ENCODE peak calls at places on chromosomes 16 and 17, in nine cellular contexts. E is GM23248; P is NCI-H1417; J is HT-29; O is cardiac fibroblast; A is smooth muscle cell of the brain vasculature; C is GM10248; W is stimulated activated naive CD8-positive, alpha-beta T cell treated with anti-CD3 and anti-CD28 coated beads, Interleukin-15, amount 100 ng/mL, for 72 hours; V is Right ventricle myocardium superior. L is an unnamed sample.

GRCh38 chr17:31582151-31582907 is 190.9 kb downstream of the RAB11FIP4 start:
- DNase-seq in E (peak), P (no peak), J (no peak), O (peak), A (no peak), C (peak), W (no peak), V (peak), L (peak)

GRCh38 chr17:39626171-39626670 is 531 bp upstream of the PPP1R1B start:
- DNase-seq in E (no peak), P (peak), J (no peak), O (no peak), A (no peak), C (no peak), W (no peak), V (no peak), L (no peak)

GRCh38 chr17:64498308-64499203 is 1.7 kb upstream of the POLG2 start:
- DNase-seq in E (peak), P (no peak), J (peak), O (no peak), A (no peak), C (no peak), W (no peak), V (no peak), L (peak)

GRCh38 chr16:81232740-81233367 is 5.6 kb upstream of the BCO1 start:
- DNase-seq in E (no peak), P (no peak), J (no peak), O (no peak), A (no peak), C (no peak), W (no peak), V (no peak), L (no peak)

GRCh38 chr17:6249747-6250146 is 179.6 kb downstream of the WSCD1 start:
- DNase-seq in E (no peak), P (no peak), J (no peak), O (no peak), A (no peak), C (no peak), W (no peak), V (no peak), L (no peak)

GRCh38 chr17:41101586-41102259 is at the start of gene KRTAP4-16:
- DNase-seq in E (no peak), P (no peak), J (no peak), O (no peak), A (no peak), C (no peak), W (no peak), V (no peak), L (no peak)

GRCh38 chr16:57261806-57262205 is 16.7 kb downstream of the ARL2BP start:
- DNase-seq in E (no peak), P (no peak), J (no peak), O (no peak), A (no peak), C (no peak), W (no peak), V (no peak), L (no peak)

GRCh38 chr16:49462356-49462988 is 88.9 kb downstream of the C16orf78 start:
- DNase-seq in E (no peak), P (no peak), J (no peak), O (no peak), A (no peak), C (no peak), W (no peak), V (no peak), L (no peak)

GRCh38 chr17:17347234-17347955 is 44.2 kb downstream of the NT5M start:
- DNase-seq in E (no peak), P (no peak), J (no peak), O (no peak), A (no peak), C (no peak), W (no peak), V (peak), L (no peak)

GRCh38 chr16:50462793-50463507 is 85.2 kb upstream of the NKD1 start:
- DNase-seq in E (no peak), P (no peak), J (no peak), O (no peak), A (no peak), C (no peak), W (no peak), V (no peak), L (no peak)

GRCh38 chr17:67867591-67867990 is 42.3 kb downstream of the BPTF start:
- DNase-seq in E (no peak), P (no peak), J (no peak), O (no peak), A (no peak), C (no peak), W (peak), V (no peak), L (no peak)

GRCh38 chr17:27630607-27631408 is at the start of gene LGALS9:
- DNase-seq in E (peak), P (no peak), J (peak), O (peak), A (no peak), C (peak), W (peak), V (no peak), L (peak)

GRCh38 chr16:80552277-80552676 is 11.5 kb downstream of the DYNLRB2 start:
- DNase-seq in E (no peak), P (no peak), J (no peak), O (no peak), A (no peak), C (no peak), W (no peak), V (no peak), L (no peak)

GRCh38 chr17:50322271-50322670 is 23.7 kb upstream of the XYLT2 start:
- DNase-seq in E (no peak), P (no peak), J (no peak), O (no peak), A (no peak), C (no peak), W (no peak), V (no peak), L (no peak)

GRCh38 chr16:67926181-67926742 is 5.4 kb downstream of the CTRL start:
- DNase-seq in E (no peak), P (peak), J (no peak), O (no peak), A (no peak), C (no peak), W (no peak), V (no peak), L (no peak)

GRCh38 chr17:65627108-65627507 is 65.7 kb upstream of the AXIN2 start:
- DNase-seq in E (no peak), P (no peak), J (peak), O (no peak), A (no peak), C (no peak), W (no peak), V (no peak), L (no peak)

GRCh38 chr17:67818110-67819002 is 6.9 kb upstream of the BPTF start:
- DNase-seq in E (no peak), P (no peak), J (no peak), O (no peak), A (no peak), C (peak), W (no peak), V (no peak), L (no peak)

GRCh38 chr16:78538284-78538683 is 438.8 kb downstream of the WWOX start:
- DNase-seq in E (no peak), P (no peak), J (no peak), O (no peak), A (no peak), C (no peak), W (no peak), V (no peak), L (no peak)

GRCh38 chr16:58306327-58306726 is 11.5 kb upstream of the PRSS54 start:
- DNase-seq in E (peak), P (peak), J (peak), O (peak), A (no peak), C (no peak), W (peak), V (no peak), L (peak)

GRCh38 chr17:67248291-67248690 is 3.3 kb upstream of the HELZ start:
- DNase-seq in E (no peak), P (no peak), J (no peak), O (no peak), A (no peak), C (no peak), W (no peak), V (no peak), L (no peak)

GRCh38 chr17:82228842-82229685 is at the start of gene SLC16A3:
- DNase-seq in E (peak), P (peak), J (peak), O (peak), A (no peak), C (peak), W (peak), V (peak), L (peak)

GRCh38 chr17:44267818-44268490 is at the start of gene SLC4A1:
- DNase-seq in E (no peak), P (no peak), J (no peak), O (no peak), A (no peak), C (no peak), W (no peak), V (no peak), L (no peak)

GRCh38 chr16:79751785-79752184 is 151.2 kb upstream of the MAF start:
- DNase-seq in E (peak), P (no peak), J (no peak), O (peak), A (no peak), C (no peak), W (no peak), V (no peak), L (peak)

GRCh38 chr17:51142597-51142996 is 10.8 kb upstream of the NME1 start:
- DNase-seq in E (no peak), P (no peak), J (no peak), O (no peak), A (no peak), C (no peak), W (no peak), V (no peak), L (no peak)

GRCh38 chr16:80804451-80805383 is at the start of gene CDYL2:
- DNase-seq in E (peak), P (no peak), J (peak), O (peak), A (no peak), C (peak), W (peak), V (peak), L (no peak)

GRCh38 chr17:66652840-66653507 is 181.9 kb upstream of the CACNG5 start:
- DNase-seq in E (peak), P (no peak), J (no peak), O (no peak), A (no peak), C (no peak), W (no peak), V (no peak), L (no peak)

GRCh38 chr16:84065536-84066132 is 23.0 kb upstream of the SLC38A8 start:
- DNase-seq in E (peak), P (peak), J (peak), O (peak), A (peak), C (no peak), W (no peak), V (no peak), L (peak)

GRCh38 chr16:85612191-85612800 is 826 bp upstream of the GSE1 start:
- DNase-seq in E (peak), P (peak), J (peak), O (peak), A (no peak), C (peak), W (peak), V (peak), L (peak)

GRCh38 chr17:79913451-79913850 is 74.2 kb upstream of the CBX4 start:
- DNase-seq in E (no peak), P (no peak), J (no peak), O (no peak), A (no peak), C (no peak), W (no peak), V (no peak), L (no peak)

GRCh38 chr17:48915459-48916282 is 7.5 kb downstream of the UBE2Z start:
- DNase-seq in E (peak), P (no peak), J (no peak), O (peak), A (peak), C (peak), W (peak), V (no peak), L (peak)

GRCh38 chr17:7577327-7578199 is 1.9 kb upstream of the CD68 start:
- DNase-seq in E (no peak), P (no peak), J (no peak), O (no peak), A (no peak), C (no peak), W (no peak), V (no peak), L (no peak)

L was measured in astrocyte of the hippocampus.